ENCODE peak calls at places on chromosomes 2 and 18, in nine cellular contexts. L, C, B, Z, P, A, I, N and Q are unnamed samples.

GRCh38 chr2:9763356-9764152 is 79.7 kb upstream of the TAF1B start:
- DNase-seq in L (peak), C (peak), B (no peak), Z (no peak), P (no peak), A (no peak), I (no peak), N (no peak), Q (no peak)

GRCh38 chr2:228768818-228769217 is 502.3 kb downstream of the PID1 start:
- DNase-seq in L (no peak), C (no peak), B (no peak), Z (peak), P (no peak), A (no peak), I (no peak), N (no peak), Q (no peak)

GRCh38 chr2:69685321-69686048 is 41.9 kb upstream of the AAK1 start:
- DNase-seq in L (no peak), C (no peak), B (no peak), Z (no peak), P (peak), A (no peak), I (no peak), N (no peak), Q (no peak)

GRCh38 chr2:85110991-85111560 is 22.1 kb upstream of the TCF7L1 start:
- DNase-seq in L (no peak), C (no peak), B (no peak), Z (no peak), P (no peak), A (no peak), I (no peak), N (no peak), Q (no peak)

GRCh38 chr2:88757025-88757424 is 65.6 kb downstream of the RPIA start:
- DNase-seq in L (no peak), C (no peak), B (no peak), Z (no peak), P (no peak), A (no peak), I (no peak), N (no peak), Q (no peak)

GRCh38 chr2:183487316-183487715 is 363.1 kb downstream of the NUP35 start:
- DNase-seq in L (no peak), C (no peak), B (no peak), Z (no peak), P (no peak), A (no peak), I (no peak), N (no peak), Q (no peak)

GRCh38 chr2:95278051-95278471 is 3.8 kb downstream of the PROM2 start:
- DNase-seq in L (no peak), C (peak), B (no peak), Z (peak), P (no peak), A (no peak), I (peak), N (no peak), Q (no peak)

GRCh38 chr2:173874899-173875247 is 90.3 kb downstream of the SP3 start:
- DNase-seq in L (no peak), C (no peak), B (no peak), Z (no peak), P (no peak), A (no peak), I (no peak), N (no peak), Q (no peak)

GRCh38 chr2:108184421-108184820 is 55.3 kb upstream of the SULT1C3 start:
- DNase-seq in L (no peak), C (no peak), B (no peak), Z (peak), P (peak), A (peak), I (peak), N (peak), Q (no peak)

GRCh38 chr2:73285162-73285739 is 973 bp upstream of the FBXO41 start:
- DNase-seq in L (peak), C (no peak), B (peak), Z (no peak), P (no peak), A (no peak), I (no peak), N (no peak), Q (no peak)

GRCh38 chr2:178152033-178152432 is 39.8 kb downstream of the RBM45 start:
- DNase-seq in L (no peak), C (no peak), B (no peak), Z (no peak), P (peak), A (no peak), I (no peak), N (no peak), Q (no peak)

GRCh38 chr18:49459404-49460171 is 857 bp downstream of the DYM start:
- DNase-seq in L (no peak), C (peak), B (no peak), Z (no peak), P (no peak), A (no peak), I (no peak), N (peak), Q (no peak)

GRCh38 chr2:200212862-200213425 is 93.5 kb upstream of the SPATS2L start:
- DNase-seq in L (no peak), C (no peak), B (no peak), Z (no peak), P (no peak), A (no peak), I (no peak), N (no peak), Q (no peak)

GRCh38 chr2:69271831-69272257 is 115.2 kb downstream of the GFPT1 start:
- DNase-seq in L (no peak), C (no peak), B (no peak), Z (no peak), P (no peak), A (no peak), I (no peak), N (no peak), Q (no peak)

GRCh38 chr18:46475367-46475752 is 181.7 kb downstream of the LOXHD1 start:
- DNase-seq in L (no peak), C (no peak), B (no peak), Z (no peak), P (no peak), A (no peak), I (no peak), N (no peak), Q (no peak)

GRCh38 chr2:204060896-204061640 is 124.5 kb downstream of the ICOS start:
- DNase-seq in L (no peak), C (no peak), B (no peak), Z (no peak), P (no peak), A (no peak), I (no peak), N (peak), Q (no peak)

GRCh38 chr18:29271496-29271895 is 1094.6 kb upstream of the CDH2 start:
- DNase-seq in L (no peak), C (no peak), B (no peak), Z (peak), P (no peak), A (no peak), I (no peak), N (no peak), Q (no peak)

GRCh38 chr2:204317640-204318039 is 227.6 kb upstream of the PARD3B start:
- DNase-seq in L (no peak), C (no peak), B (no peak), Z (no peak), P (no peak), A (no peak), I (no peak), N (no peak), Q (no peak)

GRCh38 chr2:160952462-160952861 is 207.8 kb upstream of the TANK start:
- DNase-seq in L (no peak), C (peak), B (peak), Z (no peak), P (no peak), A (no peak), I (no peak), N (peak), Q (no peak)

GRCh38 chr2:132651115-132652099 is 18.6 kb downstream of the LYPD1 start:
- DNase-seq in L (no peak), C (peak), B (no peak), Z (peak), P (peak), A (peak), I (peak), N (peak), Q (no peak)

GRCh38 chr2:107068502-107068901 is 182.5 kb upstream of the ST6GAL2 start:
- DNase-seq in L (no peak), C (no peak), B (no peak), Z (no peak), P (no peak), A (no peak), I (no peak), N (no peak), Q (no peak)

GRCh38 chr2:240800241-240800640 is 19.8 kb downstream of the KIF1A start:
- DNase-seq in L (peak), C (peak), B (no peak), Z (no peak), P (no peak), A (no peak), I (no peak), N (peak), Q (no peak)

GRCh38 chr2:124959582-124959981 is 934.5 kb downstream of the CNTNAP5 start:
- DNase-seq in L (no peak), C (no peak), B (no peak), Z (no peak), P (no peak), A (no peak), I (no peak), N (no peak), Q (no peak)

GRCh38 chr2:62706721-62707516 is 1.4 kb downstream of the EHBP1 start:
- DNase-seq in L (peak), C (no peak), B (no peak), Z (no peak), P (peak), A (no peak), I (no peak), N (peak), Q (no peak)

GRCh38 chr2:37464064-37464463 is 119.6 kb downstream of the QPCT start:
- DNase-seq in L (no peak), C (no peak), B (no peak), Z (no peak), P (no peak), A (no peak), I (no peak), N (no peak), Q (no peak)

GRCh38 chr2:242085941-242086621 is 216.6 kb downstream of the RTP5 start:
- DNase-seq in L (no peak), C (peak), B (peak), Z (no peak), P (no peak), A (no peak), I (no peak), N (no peak), Q (no peak)

GRCh38 chr2:88054300-88055048 is 1.1 kb downstream of the KRCC1 start:
- DNase-seq in L (no peak), C (no peak), B (no peak), Z (peak), P (no peak), A (no peak), I (no peak), N (no peak), Q (no peak)

GRCh38 chr2:30178618-30179404 is 32.0 kb downstream of the YPEL5 start:
- DNase-seq in L (no peak), C (peak), B (peak), Z (peak), P (peak), A (no peak), I (no peak), N (no peak), Q (peak)

GRCh38 chr2:127208313-127208712 is 11.8 kb downstream of the CYP27C1 start:
- DNase-seq in L (no peak), C (no peak), B (no peak), Z (no peak), P (no peak), A (peak), I (no peak), N (peak), Q (no peak)

GRCh38 chr2:216504376-216504762 is 5.7 kb downstream of the RPL37A start:
- DNase-seq in L (no peak), C (no peak), B (no peak), Z (no peak), P (no peak), A (no peak), I (no peak), N (no peak), Q (no peak)

DNA sequence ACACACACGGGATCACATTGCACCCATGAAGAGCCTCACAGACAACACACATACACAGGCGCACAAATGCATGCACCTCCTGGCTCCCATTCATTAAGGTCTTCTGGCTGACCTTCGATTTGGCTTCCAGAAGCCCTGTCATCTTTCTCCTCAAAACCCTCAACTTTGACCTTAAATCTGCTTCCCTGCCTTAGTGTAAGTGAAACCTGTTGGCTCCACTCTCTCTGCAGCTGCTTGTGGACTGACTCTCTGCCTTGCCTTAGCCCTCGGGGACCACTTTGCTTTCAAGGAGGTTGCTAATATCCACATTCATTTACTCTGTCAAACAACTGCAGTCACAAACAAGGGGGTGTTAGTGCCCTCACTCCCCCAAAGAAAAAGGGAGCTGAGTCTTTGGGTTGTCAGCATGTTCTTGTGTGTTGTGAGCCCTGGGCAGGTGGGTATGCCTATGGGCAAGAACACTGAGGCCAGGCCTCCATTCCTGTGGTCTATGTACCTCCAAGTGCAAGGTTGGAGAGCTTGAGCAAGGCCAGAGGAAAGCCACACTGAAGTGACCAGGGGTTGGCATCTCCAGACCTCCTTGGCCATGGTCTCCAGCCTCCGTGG is 3.9 kb downstream of the OSR1 start:
- DNase-seq in L (no peak), C (no peak), B (no peak), Z (no peak), P (no peak), A (no peak), I (no peak), N (no peak), Q (no peak)
- H3K27ac ChIP-seq in L (no peak), C (no peak), B (peak), Z (no peak), P (no peak), A (no peak), I (no peak), N (no peak), Q (peak)

GRCh38 chr2:167842047-167842446 is 405.3 kb downstream of the STK39 start:
- DNase-seq in L (no peak), C (no peak), B (no peak), Z (no peak), P (no peak), A (no peak), I (no peak), N (no peak), Q (no peak)
- TF ChIP-seq CTCF in L (no peak), C (no peak), B (no peak), Z (no peak), P (no peak), A (no peak), I (no peak), N (no peak), Q (no peak)

GRCh38 chr2:231482806-231483391 is 18.6 kb upstream of the NCL start:
- DNase-seq in L (peak), C (peak), B (peak), Z (peak), P (peak), A (peak), I (no peak), N (peak), Q (peak)
- H3K27ac ChIP-seq in L (peak), C (no peak), B (peak), Z (no peak), P (peak), A (no peak), I (no peak), N (no peak), Q (peak)

GRCh38 chr18:63511285-63511684 is 30.9 kb upstream of the SERPINB12 start:
- DNase-seq in L (no peak), C (peak), B (no peak), Z (peak), P (peak), A (peak), I (peak), N (peak), Q (no peak)

GRCh38 chr18:63518178-63519012 is 23.8 kb upstream of the SERPINB12 start:
- DNase-seq in L (peak), C (peak), B (peak), Z (peak), P (peak), A (peak), I (peak), N (peak), Q (peak)

GRCh38 chr18:63515799-63516198 is 26.4 kb upstream of the SERPINB12 start:
- DNase-seq in L (no peak), C (no peak), B (no peak), Z (no peak), P (no peak), A (no peak), I (no peak), N (no peak), Q (no peak)

GRCh38 chr18:63514326-63514725 is 27.8 kb upstream of the SERPINB12 start:
- DNase-seq in L (no peak), C (no peak), B (no peak), Z (no peak), P (no peak), A (no peak), I (no peak), N (no peak), Q (no peak)

DNA sequence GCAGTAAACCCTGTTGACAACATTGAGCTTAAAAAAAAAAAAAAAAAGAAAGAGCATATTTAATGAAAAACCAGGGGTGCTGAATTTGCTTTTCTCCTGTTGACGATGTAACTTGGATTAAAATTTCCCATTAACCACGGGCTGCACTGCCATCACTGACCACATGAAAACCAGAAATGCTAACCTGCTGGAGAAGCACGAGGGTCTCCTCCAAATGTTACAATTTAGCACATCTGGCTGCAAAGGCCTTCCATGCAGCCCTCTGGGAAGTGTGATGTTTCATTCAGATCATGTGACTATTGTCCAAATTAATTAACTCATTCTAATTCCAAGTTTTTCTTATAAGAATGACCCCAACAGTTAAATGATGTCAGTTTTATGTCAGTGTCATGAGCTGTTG is 26.9 kb upstream of the SERPINB12 start:
- DNase-seq in L (no peak), C (no peak), B (no peak), Z (no peak), P (no peak), A (no peak), I (no peak), N (peak), Q (no peak)
- TF ChIP-seq CTCF in L (no peak), C (no peak), B (no peak), Z (peak), P (no peak), A (no peak), I (peak), N (peak), Q (no peak)

DNA sequence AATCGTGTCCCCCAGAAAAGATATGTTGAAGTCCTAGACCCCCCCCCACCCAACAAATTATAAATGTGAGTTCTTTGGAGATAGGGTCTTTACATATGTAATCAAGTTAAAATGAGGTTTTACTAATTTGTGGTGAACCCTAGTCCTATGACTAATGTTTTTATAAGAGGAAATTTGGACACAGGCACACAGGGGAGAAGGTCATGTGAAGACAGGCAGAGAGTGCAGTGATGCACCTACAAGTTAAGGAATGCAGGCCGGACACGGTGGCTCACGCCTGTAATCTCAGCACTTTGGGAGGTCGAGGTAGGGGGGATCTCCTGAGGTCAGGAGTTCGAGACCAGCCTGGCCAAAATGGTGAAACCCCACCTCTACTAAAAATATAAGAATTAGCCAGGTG is 5.8 kb upstream of the PMAIP1 start:
- DNase-seq in L (no peak), C (no peak), B (no peak), Z (no peak), P (no peak), A (no peak), I (no peak), N (no peak), Q (no peak)
- H3K27ac ChIP-seq in L (no peak), C (no peak), B (no peak), Z (no peak), P (no peak), A (no peak), I (no peak), N (no peak), Q (no peak)

GRCh38 chr2:239548965-239549595 is 148.3 kb upstream of the HDAC4 start:
- DNase-seq in L (no peak), C (no peak), B (no peak), Z (no peak), P (no peak), A (no peak), I (no peak), N (no peak), Q (no peak)

GRCh38 chr2:239551206-239551605 is 150.4 kb upstream of the HDAC4 start:
- DNase-seq in L (no peak), C (no peak), B (no peak), Z (no peak), P (no peak), A (no peak), I (no peak), N (no peak), Q (no peak)

GRCh38 chr2:239548491-239548890 is 147.7 kb upstream of the HDAC4 start:
- DNase-seq in L (no peak), C (no peak), B (no peak), Z (no peak), P (no peak), A (no peak), I (no peak), N (no peak), Q (no peak)

GRCh38 chr2:239549711-239550265 is 149.0 kb upstream of the HDAC4 start:
- DNase-seq in L (no peak), C (no peak), B (no peak), Z (no peak), P (no peak), A (no peak), I (no peak), N (no peak), Q (no peak)

DNA sequence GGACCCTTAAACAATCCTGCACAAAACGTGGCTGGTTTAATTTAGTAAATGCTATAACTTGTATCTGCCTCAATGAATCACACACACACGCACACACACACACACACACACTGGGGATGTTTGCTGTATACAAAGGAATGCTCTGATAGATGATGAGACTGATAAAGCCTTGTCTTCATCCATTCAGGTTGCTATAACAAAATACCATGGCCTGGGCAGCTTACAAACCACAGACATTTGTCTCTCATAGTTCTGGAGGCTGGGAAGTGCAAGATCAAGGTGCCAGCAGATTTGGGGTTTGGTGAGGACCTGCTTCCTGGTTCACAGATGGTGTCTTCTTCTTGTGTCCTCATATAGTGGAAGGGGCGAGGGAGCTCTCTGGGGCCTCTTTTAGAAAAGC is 149.5 kb upstream of the HDAC4 start:
- DNase-seq in L (no peak), C (no peak), B (no peak), Z (no peak), P (no peak), A (no peak), I (no peak), N (no peak), Q (no peak)
- TF ChIP-seq CTCF in L (no peak), C (no peak), B (no peak), Z (no peak), P (no peak), A (no peak), I (no peak), N (no peak), Q (no peak)